ENCODE peak calls at places on chromosomes 6 and 20, in four cellular contexts. M is WTC11, Q is K562, I is HepG2. E is an unnamed sample.

GRCh38 chr6:127971945-127972391 is 71.1 kb upstream of the THEMIS start:
- DNase-seq in M (no peak), Q (no peak), I (peak; percentile 6), E (peak; percentile 1)

GRCh38 chr20:47568019-47568418 is 66.3 kb downstream of the NCOA3 start:
- DNase-seq in M (no peak), Q (no peak), I (peak; percentile 32), E (no peak)

GRCh38 chr6:99151634-99152344 is 197.7 kb downstream of the FAXC start:
- DNase-seq in M (peak; percentile 84), Q (peak; percentile 35), I (peak; percentile 23), E (peak; percentile 40)

GRCh38 chr20:33009214-33010132 is 2.0 kb downstream of the BPIFB2 start:
- DNase-seq in M (no peak), Q (no peak), I (peak; percentile 99), E (no peak)

GRCh38 chr6:82701341-82701740 is 337.7 kb downstream of the TPBG start:
- DNase-seq in M (no peak), Q (no peak), I (no peak), E (no peak)

GRCh38 chr6:41781302-41781711 is 725 bp downstream of the PRICKLE4 start:
- DNase-seq in M (no peak), Q (no peak), I (no peak), E (no peak)

GRCh38 chr6:127518710-127519468 is at the start of gene MTCL3:
- DNase-seq in M (peak; percentile 70), Q (no peak), I (no peak), E (peak; percentile 93)

GRCh38 chr20:58649288-58650180 is 1.5 kb upstream of the STX16 start:
- DNase-seq in M (peak; percentile 51), Q (no peak), I (no peak), E (no peak)

GRCh38 chr6:168083142-168083885 is 4.3 kb upstream of the FRMD1 start:
- DNase-seq in M (no peak), Q (no peak), I (no peak), E (no peak)

GRCh38 chr6:40845588-40845987 is 193.4 kb downstream of the UNC5CL start:
- DNase-seq in M (peak; percentile 71), Q (peak; percentile 48), I (peak; percentile 48), E (peak; percentile 15)

DNA sequence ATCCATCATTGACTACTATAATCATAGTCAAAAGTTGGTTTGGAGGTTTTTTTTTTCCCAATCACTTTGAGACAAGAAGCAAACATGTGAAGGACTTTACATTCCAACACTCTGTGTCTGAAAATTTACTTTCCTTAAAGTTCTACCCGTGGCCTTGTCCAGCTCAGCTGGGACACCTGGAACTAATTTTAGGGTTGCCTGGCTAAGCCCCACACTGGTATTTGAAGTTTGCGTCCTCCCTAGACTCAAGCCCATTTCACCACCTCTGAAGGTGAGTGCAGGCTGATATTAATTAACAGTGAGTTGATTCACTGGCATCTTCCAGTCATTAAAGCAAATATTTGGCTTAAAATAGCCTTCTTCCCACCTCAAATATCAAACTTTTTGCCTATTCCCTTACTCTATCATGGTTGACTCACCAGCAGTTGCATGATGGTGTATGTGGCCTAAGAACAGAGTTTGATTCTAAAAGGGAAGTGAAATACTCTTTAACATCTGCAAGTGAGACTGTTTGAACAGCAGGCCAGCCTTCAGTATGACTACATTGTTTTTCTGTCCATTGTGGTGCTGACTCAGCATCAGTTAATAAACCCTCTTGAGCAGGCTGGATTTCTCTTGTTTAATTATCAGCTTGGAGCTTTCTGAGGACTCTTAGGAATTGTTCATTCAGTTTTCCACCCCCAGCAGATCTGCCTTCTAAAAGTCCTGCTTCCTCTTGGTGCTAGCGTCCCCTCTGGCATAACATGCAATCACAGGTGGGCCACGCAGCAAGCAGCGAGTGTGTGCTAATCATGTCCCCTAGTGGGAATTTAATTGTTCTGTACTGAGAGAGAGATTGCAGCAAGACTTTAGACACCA is 1.8 kb upstream of the PRDM1 start:
- DNase-seq in M (peak; percentile 74), Q (peak; percentile 70), I (peak; percentile 7), E (peak; percentile 42)
- TF ChIP-seq NR3C1 in M (no peak), Q (no peak), I (no peak), E (no peak)

DNA sequence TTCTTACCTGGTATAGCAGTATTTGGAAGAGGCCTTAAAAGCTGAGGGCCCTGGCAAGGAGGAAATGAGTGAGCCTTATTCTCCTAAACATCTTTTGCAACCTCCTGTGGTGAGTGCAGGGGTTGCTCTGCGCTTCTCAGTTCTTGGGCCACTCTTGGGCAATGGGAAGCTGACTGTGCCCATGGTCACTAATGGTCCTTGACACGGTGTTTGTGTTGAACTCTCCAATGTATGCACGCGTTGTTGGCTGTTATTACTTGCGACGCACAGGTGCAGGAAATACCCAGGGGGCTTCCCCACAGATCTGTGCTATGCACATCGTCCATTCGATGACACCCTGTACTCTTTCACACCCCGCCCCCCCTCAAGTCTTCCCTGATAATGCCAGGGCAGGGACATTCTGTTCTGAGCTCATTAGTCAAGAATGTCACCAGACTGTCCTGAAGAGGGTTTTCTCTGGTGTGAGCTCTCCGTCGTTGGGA is 79.7 kb downstream of the EDN1 start:
- DNase-seq in M (no peak), Q (no peak), I (no peak), E (no peak)
- TF ChIP-seq NR3C1 in M (no peak), Q (no peak), I (no peak), E (no peak)

DNA sequence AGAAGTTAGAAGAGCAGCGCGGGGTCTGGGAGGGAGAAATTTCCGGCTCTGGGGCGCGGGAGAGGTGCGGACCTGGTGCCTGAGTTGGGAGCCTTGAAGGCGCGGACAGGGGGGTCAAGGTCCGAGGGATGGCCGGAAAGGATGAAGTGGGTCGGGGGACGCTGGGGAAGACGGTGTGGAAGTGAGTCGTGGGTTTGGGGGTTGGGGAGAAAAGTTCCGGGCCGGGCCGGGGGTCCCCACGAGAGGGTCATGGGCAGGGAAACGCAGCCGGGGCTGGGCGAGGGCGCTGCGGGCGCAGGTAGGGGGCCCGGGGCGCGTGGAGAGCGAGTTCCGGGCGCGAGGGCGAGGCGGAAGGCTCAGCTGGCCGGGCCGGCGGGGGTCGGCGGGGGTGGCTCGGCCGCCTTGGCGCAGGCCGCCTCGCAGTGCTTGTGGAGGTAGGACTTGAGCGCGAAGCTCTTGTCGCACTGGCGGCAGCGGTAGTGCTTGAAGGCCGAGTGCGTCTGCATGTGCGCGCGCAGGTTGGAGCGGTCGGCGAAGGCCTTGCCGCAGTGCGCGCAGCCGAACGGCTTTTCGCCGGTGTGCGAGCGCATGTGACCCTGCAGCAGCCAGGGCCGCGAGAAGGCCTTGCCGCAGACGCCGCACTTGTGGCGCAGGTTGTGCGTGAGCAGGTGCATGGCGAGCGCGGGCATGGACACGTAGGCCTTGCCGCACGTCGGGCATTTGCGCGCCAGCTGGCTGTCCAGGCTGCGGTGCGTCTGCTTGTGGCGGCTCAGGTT is 10.5 kb upstream of the SRXN1 start:
- DNase-seq in M (peak; percentile 63), Q (no peak), I (no peak), E (no peak)
- TF ChIP-seq NR3C1 in M (no peak), Q (no peak), I (no peak), E (no peak)

DNA sequence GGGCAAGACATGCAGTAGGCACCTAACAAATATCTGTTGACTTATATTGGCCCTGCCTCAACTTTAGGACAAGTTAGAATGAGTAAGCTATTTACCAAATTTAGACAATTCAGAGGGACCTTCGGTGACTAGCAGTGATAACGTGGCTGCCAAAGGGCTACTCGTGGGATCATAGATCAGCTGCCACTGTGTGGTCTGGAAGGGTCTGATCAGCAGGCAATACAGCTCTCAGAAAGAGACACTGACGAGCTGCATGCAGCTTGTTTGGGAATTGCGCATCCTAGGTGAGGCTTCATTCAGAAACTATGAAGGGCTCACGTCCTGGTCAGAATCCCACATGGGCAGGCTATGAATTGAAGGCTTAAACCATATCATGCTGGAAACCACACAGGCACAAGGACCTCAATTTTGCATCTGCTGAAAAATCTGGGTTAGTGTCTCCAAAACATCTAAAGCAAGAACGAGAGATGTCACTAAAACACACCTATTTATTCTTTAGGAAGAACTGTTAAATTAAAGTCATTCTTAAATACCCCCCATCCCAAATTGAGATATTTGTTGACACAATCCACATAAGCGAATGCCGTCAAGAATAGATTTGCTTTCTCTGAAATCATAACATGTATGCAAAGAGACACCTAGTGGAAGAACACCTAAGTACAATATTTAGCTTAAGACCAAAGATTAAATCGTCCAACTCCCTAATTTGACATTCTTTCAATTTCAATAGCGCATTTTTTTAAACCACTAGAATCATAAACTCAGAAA is 79.6 kb downstream of the IPCEF1 start:
- DNase-seq in M (no peak), Q (peak; percentile 20), I (peak; percentile 42), E (peak; percentile 22)
- TF ChIP-seq NR3C1 in M (no peak), Q (no peak), I (no peak), E (no peak)

DNA sequence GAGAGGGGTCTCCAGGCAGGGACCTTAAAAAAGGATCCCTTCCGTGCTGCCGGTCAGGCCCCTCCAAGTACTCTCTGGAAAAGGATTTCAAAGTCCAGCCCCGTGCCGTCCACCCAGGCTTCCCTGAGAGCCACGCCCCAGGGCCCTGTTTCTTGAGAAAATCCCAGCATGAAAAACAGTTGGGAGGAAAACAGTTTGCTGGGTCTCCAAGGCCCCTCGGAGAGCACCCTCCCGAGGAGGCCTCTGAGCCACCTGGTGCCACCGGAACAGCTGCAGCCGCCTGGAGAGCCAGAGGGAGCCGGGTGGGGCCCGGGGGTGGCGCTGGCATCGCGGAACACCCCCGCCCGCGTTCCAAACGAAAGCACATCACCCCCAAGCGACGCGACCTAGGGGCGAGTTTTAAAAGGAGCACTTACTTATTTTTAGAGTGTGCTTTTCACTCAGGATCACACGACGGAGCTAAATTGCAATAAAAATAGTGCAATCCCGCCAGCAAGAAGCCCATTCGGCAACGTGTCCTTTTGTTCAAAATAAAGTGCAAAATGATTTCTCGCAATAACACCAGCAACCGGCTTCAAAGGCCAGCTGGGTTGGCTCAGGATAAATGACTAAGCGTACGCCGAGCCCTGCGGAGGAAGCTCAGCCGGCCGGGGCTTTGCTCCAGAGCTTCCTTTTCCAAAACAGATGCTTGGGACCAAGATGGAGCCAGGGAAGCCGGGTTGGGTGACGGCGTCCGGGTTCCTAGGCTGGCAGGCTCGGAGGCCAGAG is 64.2 kb downstream of the YTHDF1 start:
- DNase-seq in M (no peak), Q (no peak), I (no peak), E (no peak)
- TF ChIP-seq NR3C1 in M (no peak), Q (no peak), I (no peak), E (no peak)

GRCh38 chr6:106974337-106974998 is at the start of gene CD24:
- DNase-seq in M (peak; percentile 78), Q (no peak), I (no peak), E (peak; percentile 36)

GRCh38 chr6:106974999-106975698 is 620 bp upstream of the CD24 start:
- DNase-seq in M (peak; percentile 73), Q (peak; percentile 49), I (no peak), E (peak; percentile 53)

GRCh38 chr6:106972500-106972899 is 2.0 kb downstream of the CD24 start:
- DNase-seq in M (no peak), Q (no peak), I (no peak), E (peak; percentile 6)

GRCh38 chr6:106973018-106973840 is 1.3 kb downstream of the CD24 start:
- DNase-seq in M (peak; percentile 49), Q (no peak), I (no peak), E (no peak)

GRCh38 chr6:106973841-106974336 is 640 bp downstream of the CD24 start:
- DNase-seq in M (peak; percentile 33), Q (no peak), I (no peak), E (peak; percentile 41)
- TF ChIP-seq NR3C1 in M (no peak), Q (no peak), I (no peak), E (no peak)

GRCh38 chr6:129759851-129760595 is 50.0 kb upstream of the ARHGAP18 start:
- DNase-seq in M (no peak), Q (no peak), I (no peak), E (no peak)
- TF ChIP-seq NR3C1 in M (no peak), Q (no peak), I (no peak), E (no peak)